ENCODE peak calls at places on chromosomes 16 and 17, in nine cellular contexts. V, T, R, E, X, W, O, L and C are unnamed samples.

GRCh38 chr16:5972747-5973146 is 875.2 kb upstream of the EEF2KMT start:
- DNase-seq in W (no peak), V (no peak), L (no peak), O (no peak), T (no peak), E (no peak), X (no peak), R (no peak), C (no peak)

GRCh38 chr17:15942207-15942833 is 2.6 kb upstream of the ADORA2B start:
- DNase-seq in W (peak; percentile 28), R (no peak), L (no peak), X (no peak), E (no peak), T (no peak), V (no peak), O (no peak), C (no peak)

GRCh38 chr16:53713403-53714013 is 9.6 kb downstream of the FTO start:
- DNase-seq in L (no peak), E (no peak), O (no peak), T (no peak), X (no peak), V (no peak), R (no peak), W (no peak), C (no peak)

GRCh38 chr17:57898487-57899311 is 48.9 kb upstream of the MRPS23 start:
- DNase-seq in W (no peak), R (peak; percentile 36), L (peak; percentile 54), T (no peak), V (peak; percentile 49), E (peak; percentile 78), O (no peak), X (peak; percentile 51), C (no peak)

GRCh38 chr17:52790359-52790955 is 631.9 kb upstream of the CA10 start:
- DNase-seq in V (no peak), O (no peak), R (no peak), T (no peak), W (no peak), X (no peak), E (no peak), L (no peak), C (no peak)

GRCh38 chr16:11360581-11360980 is 15.3 kb downstream of the RMI2 start:
- DNase-seq in R (no peak), O (no peak), W (no peak), T (no peak), E (no peak), X (no peak), V (no peak), L (no peak), C (no peak)

GRCh38 chr17:35073991-35074627 is 10.6 kb upstream of the RFFL start:
- DNase-seq in L (no peak), T (no peak), W (no peak), V (no peak), R (no peak), E (no peak), X (no peak), O (no peak), C (no peak)

GRCh38 chr17:7219812-7220592 is at the start of the genes ACADVL and DLG4:
- DNase-seq in R (peak; percentile 91), E (peak; percentile 94), V (peak; percentile 86), L (peak; percentile 93), T (no peak), X (peak; percentile 88), W (peak; percentile 91), O (peak; percentile 80), C (peak; percentile 93)

GRCh38 chr17:50952889-50953288 is 86.7 kb upstream of the TOB1 start:
- DNase-seq in V (no peak), L (no peak), E (no peak), R (no peak), O (no peak), W (no peak), T (no peak), X (no peak), C (no peak)

GRCh38 chr17:6240001-6240400 is 169.8 kb downstream of the WSCD1 start:
- DNase-seq in X (no peak), R (no peak), L (no peak), V (no peak), T (no peak), E (no peak), W (no peak), O (no peak), C (no peak)

GRCh38 chr16:25614836-25615235 is 76.9 kb upstream of the HS3ST4 start:
- DNase-seq in L (no peak), O (no peak), R (no peak), X (no peak), E (no peak), V (no peak), T (no peak), W (no peak), C (no peak)

GRCh38 chr17:31724026-31724425 is 135.0 kb downstream of the COPRS start:
- DNase-seq in W (no peak), E (no peak), L (no peak), X (no peak), O (no peak), V (peak; percentile 75), T (no peak), R (no peak), C (no peak)

GRCh38 chr16:53743149-53743566 is 39.2 kb downstream of the FTO start:
- DNase-seq in X (no peak), L (peak; percentile 30), T (peak; percentile 55), V (peak; percentile 18), W (no peak), O (no peak), E (no peak), R (no peak), C (no peak)

DNA sequence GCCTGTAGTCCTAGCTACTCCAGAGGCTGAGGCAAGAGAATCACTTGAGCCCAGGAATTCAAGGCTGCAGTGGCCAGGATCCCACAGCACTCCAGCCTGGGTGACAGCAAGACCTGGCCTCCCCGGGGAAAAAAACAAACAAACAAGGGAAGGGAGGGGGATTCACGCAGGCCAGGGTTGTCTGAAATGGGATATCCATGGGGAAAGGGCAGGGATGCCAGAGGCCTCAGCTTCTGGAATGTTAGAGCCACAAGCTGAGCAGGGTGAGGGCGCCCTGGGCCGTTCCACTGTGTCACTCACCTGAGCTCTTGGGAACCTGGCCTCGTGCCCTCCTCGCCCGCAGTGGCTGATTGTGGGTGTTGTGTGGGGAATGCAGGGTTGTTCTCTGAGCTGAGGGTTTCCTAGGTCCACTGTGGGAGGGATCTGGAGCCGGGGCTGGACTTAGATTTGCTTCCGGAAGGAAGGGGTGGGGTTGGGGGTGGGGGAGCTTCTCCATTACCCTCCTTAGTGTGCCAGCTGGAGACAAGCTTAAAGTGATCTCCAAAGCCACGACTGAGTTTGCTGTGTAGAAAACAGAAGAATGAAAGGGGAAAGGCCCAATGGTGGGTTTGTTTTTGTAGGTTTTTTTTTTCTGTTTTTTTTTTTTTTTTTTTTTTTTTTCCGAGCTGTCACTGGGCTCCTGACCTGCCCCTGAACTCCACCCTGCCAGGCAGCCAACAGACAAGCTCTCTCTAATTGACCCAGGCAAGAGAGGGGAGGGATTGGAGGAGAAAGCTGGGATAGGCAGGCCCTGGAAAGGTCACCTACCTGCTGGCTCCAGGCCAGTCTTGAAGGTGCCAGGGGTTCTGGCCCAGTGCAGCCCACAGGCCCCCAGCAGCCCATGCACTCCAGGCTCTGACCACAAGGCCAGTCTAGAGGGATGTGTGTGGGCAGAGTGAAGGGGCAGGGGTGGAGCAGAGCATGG is at the start of gene SULT1A1:
- DNase-seq in T (no peak), E (peak; percentile 60), W (peak; percentile 96), X (no peak), V (no peak), O (peak; percentile 46), R (peak; percentile 50), L (peak; percentile 96), C (no peak)
- TF ChIP-seq POLR2A in T (no peak), E (no peak), W (peak; percentile 85), X (no peak), V (no peak), O (no peak), R (no peak), L (peak; percentile 71), C (no peak)

GRCh38 chr16:69662901-69663300 is 63.5 kb downstream of the NQO1 start:
- DNase-seq in V (no peak), X (no peak), W (no peak), O (no peak), R (no peak), E (no peak), T (no peak), L (no peak), C (no peak)

GRCh38 chr16:69654280-69654931 is 72.0 kb downstream of the NQO1 start:
- DNase-seq in E (no peak), R (no peak), T (no peak), W (no peak), O (no peak), V (no peak), X (no peak), L (no peak), C (no peak)

GRCh38 chr16:69660166-69660565 is 66.2 kb downstream of the NQO1 start:
- DNase-seq in V (no peak), R (no peak), X (no peak), E (no peak), L (no peak), O (no peak), W (no peak), T (no peak), C (no peak)
- H3K9me3 ChIP-seq in V (no peaks in the 10 kb centered on the region), R (no peaks in the 10 kb centered on the region), X (no peaks in the 10 kb centered on the region), E (no peaks in the 10 kb centered on the region), L (no peaks in the 10 kb centered on the region), O (no peaks in the 10 kb centered on the region), W (no peaks in the 10 kb centered on the region), T (no peaks in the 10 kb centered on the region), C (no peaks in the 10 kb centered on the region)

GRCh38 chr17:29568331-29569244 is at the start of gene TP53I13:
- DNase-seq in L (peak; percentile 94), E (peak; percentile 89), O (peak; percentile 80), W (peak; percentile 94), X (peak; percentile 88), R (peak; percentile 94), V (peak; percentile 68), T (peak; percentile 22), C (peak; percentile 90)

GRCh38 chr17:29565643-29566472 is 979 bp downstream of the ABHD15 start:
- DNase-seq in O (no peak), T (peak; percentile 22), L (peak; percentile 71), V (no peak), E (peak; percentile 12), X (peak; percentile 5), R (peak; percentile 26), W (peak; percentile 74), C (peak; percentile 11)

GRCh38 chr17:29569245-29569950 is 897 bp downstream of the TP53I13 start:
- DNase-seq in T (no peak), W (no peak), O (no peak), L (no peak), R (no peak), V (peak; percentile 35), X (no peak), E (peak; percentile 10), C (peak; percentile 14)

GRCh38 chr17:29566473-29567361 is at the start of gene ABHD15:
- DNase-seq in V (peak; percentile 59), O (peak; percentile 43), W (peak; percentile 91), X (peak; percentile 53), L (peak; percentile 84), T (peak; percentile 19), R (peak; percentile 56), E (peak; percentile 59), C (peak; percentile 46)

GRCh38 chr17:29567362-29568330 is 809 bp upstream of the ABHD15 start:
- DNase-seq in E (peak; percentile 58), W (peak; percentile 81), L (peak; percentile 80), V (peak; percentile 25), O (peak; percentile 29), T (peak; percentile 27), X (peak; percentile 56), R (peak; percentile 50), C (peak; percentile 56)
- TF ChIP-seq CTCF in E (peak; percentile 52), W (peak; percentile 56), L (peak; percentile 53), V (peak; percentile 18), O (peak; percentile 62), T (peak; percentile 40), X (no peak), R (peak; percentile 6), C (peak; percentile 27)

GRCh38 chr17:27294689-27295630 is 1.0 kb downstream of the WSB1 start:
- DNase-seq in W (no peak), T (peak; percentile 24), V (peak; percentile 83), R (peak; percentile 91), X (peak; percentile 79), E (peak; percentile 76), L (peak; percentile 76), O (peak; percentile 81), C (peak; percentile 60)
- TF ChIP-seq POLR2A in W (peak; percentile 83), T (no peak), V (peak; percentile 1), R (peak; percentile 73), X (peak; percentile 76), E (peak; percentile 71), L (peak; percentile 82), O (peak; percentile 81), C (peak; percentile 69)